ENCODE peak calls at places on chromosome 19, in ten cellular contexts. T, L, E, W, I, Y, B, V, F and Z are unnamed samples.

GRCh38 chr19:31717316-31717715 is 368.1 kb upstream of the TSHZ3 start:
- DNase-seq in Y (no peak), E (no peak), F (no peak), I (no peak), T (no peak), L (no peak), B (no peak), W (no peak), V (no peak), Z (no peak)

GRCh38 chr19:43782689-43783231 is 2.0 kb upstream of the KCNN4 start:
- DNase-seq in E (no peak), L (peak; percentile 31), F (no peak), I (peak; percentile 86), W (no peak), B (no peak), Y (no peak), T (no peak), V (no peak), Z (no peak)

GRCh38 chr19:51901860-51902259 is 3.0 kb downstream of the ZNF649 start:
- DNase-seq in E (no peak), I (no peak), W (no peak), V (no peak), B (no peak), F (no peak), T (no peak), L (no peak), Y (no peak), Z (no peak)

GRCh38 chr19:51800849-51801244 is 5.9 kb downstream of the FPR3 start:
- DNase-seq in Y (no peak), L (no peak), B (no peak), E (no peak), V (no peak), T (no peak), W (no peak), I (no peak), F (no peak), Z (no peak)

GRCh38 chr19:16589917-16590316 is 17.7 kb upstream of the SLC35E1 start:
- DNase-seq in F (no peak), L (no peak), W (no peak), B (no peak), I (no peak), T (no peak), Y (no peak), E (no peak), V (no peak), Z (no peak)

GRCh38 chr19:18053571-18054219 is 33.0 kb downstream of the IL12RB1 start:
- DNase-seq in I (no peak), F (no peak), E (peak; percentile 58), Y (no peak), V (peak; percentile 82), B (no peak), W (no peak), L (no peak), T (no peak), Z (no peak)

GRCh38 chr19:51716925-51717324 is 6.9 kb downstream of the HAS1 start:
- DNase-seq in B (no peak), L (no peak), E (no peak), Y (no peak), I (no peak), W (no peak), T (no peak), F (peak; percentile 52), V (no peak), Z (no peak)

GRCh38 chr19:47310819-47311218 is 1.2 kb downstream of the C5AR1 start:
- DNase-seq in V (peak; percentile 70), E (no peak), L (no peak), T (peak; percentile 59), F (no peak), W (peak; percentile 50), B (no peak), Y (no peak), I (no peak), Z (no peak)

GRCh38 chr19:29450306-29450705 is 75.5 kb upstream of the VSTM2B start:
- DNase-seq in I (no peak), V (no peak), L (no peak), Y (no peak), B (no peak), E (no peak), W (no peak), F (no peak), T (no peak), Z (no peak)

GRCh38 chr19:47485210-47485609 is 1.2 kb upstream of the KPTN start:
- DNase-seq in Y (no peak), I (peak; percentile 47), V (no peak), L (no peak), F (no peak), T (no peak), W (no peak), E (no peak), B (no peak), Z (no peak)

GRCh38 chr19:44752816-44753618 is 4.5 kb downstream of the BCL3 start:
- DNase-seq in W (peak; percentile 90), V (peak; percentile 94), Y (peak; percentile 80), B (peak; percentile 97), I (peak; percentile 97), L (peak; percentile 97), E (peak; percentile 94), F (peak; percentile 92), T (peak; percentile 88), Z (peak; percentile 96)

GRCh38 chr19:51750381-51751124 is 1.1 kb downstream of the FPR1 start:
- DNase-seq in V (peak; percentile 78), I (no peak), T (no peak), L (no peak), E (no peak), W (no peak), Y (no peak), F (no peak), B (no peak), Z (no peak)

GRCh38 chr19:44061038-44061437 is 9.2 kb downstream of the ZNF223 start:
- DNase-seq in V (no peak), Y (no peak), I (no peak), B (no peak), E (no peak), F (no peak), T (no peak), W (no peak), L (no peak), Z (no peak)

GRCh38 chr19:41843371-41843770 is 1.1 kb downstream of the LYPD4 start:
- DNase-seq in V (no peak), F (no peak), W (no peak), I (no peak), E (no peak), L (no peak), T (no peak), Y (no peak), B (no peak), Z (no peak)

GRCh38 chr19:15291089-15291488 is 41.2 kb downstream of the BRD4 start:
- DNase-seq in V (peak; percentile 52), F (no peak), E (no peak), I (no peak), T (no peak), Y (no peak), W (no peak), L (no peak), B (no peak), Z (no peak)

GRCh38 chr19:51324082-51324481 is 12.6 kb downstream of the IGLON5 start:
- DNase-seq in L (no peak), W (no peak), Y (no peak), F (no peak), T (no peak), E (no peak), B (no peak), I (no peak), V (no peak), Z (no peak)

GRCh38 chr19:38889803-38890202 is 9.6 kb downstream of the SIRT2 start:
- DNase-seq in L (no peak), F (no peak), E (no peak), V (no peak), B (no peak), I (no peak), W (no peak), Y (no peak), T (no peak), Z (no peak)

GRCh38 chr19:3879656-3880055 is 829 bp upstream of the ATCAY start:
- DNase-seq in V (no peak), Y (no peak), I (no peak), W (no peak), T (no peak), E (no peak), L (no peak), B (no peak), F (no peak), Z (no peak)

GRCh38 chr19:57515218-57515617 is 11.9 kb upstream of the ZNF549 start:
- DNase-seq in B (no peak), T (no peak), Y (no peak), I (no peak), V (no peak), W (no peak), L (no peak), F (no peak), E (no peak), Z (no peak)

DNA sequence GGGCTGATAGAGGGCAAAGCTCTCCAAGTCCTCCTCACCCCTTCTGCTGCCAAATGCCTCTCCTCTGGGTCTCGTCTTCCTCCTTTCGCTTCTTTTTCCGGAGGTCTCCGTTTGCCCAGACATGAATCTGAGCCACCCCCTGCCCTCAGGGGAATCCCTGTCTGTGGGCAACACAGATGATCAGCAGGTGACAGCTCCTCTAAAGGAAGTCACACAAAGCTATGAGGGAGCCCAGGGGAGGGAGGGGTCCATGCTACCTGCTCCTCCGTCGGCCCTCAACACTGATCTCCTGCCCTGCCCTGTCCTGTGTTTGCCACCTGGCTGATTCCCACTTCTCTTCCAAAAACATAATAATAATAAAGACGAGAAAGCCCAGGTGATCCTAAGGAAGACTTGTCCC is 436 bp downstream of the TMEM150B start:
- DNase-seq in T (no peak), L (no peak), V (no peak), W (no peak), F (no peak), B (no peak), E (no peak), Y (no peak), I (no peak), Z (no peak)
- H3K4me3 ChIP-seq in T (no peak overlapping the region), L (no peak overlapping the region), V (no peak overlapping the region), W (peak overlapping the region; percentile 27), F (no peak overlapping the region), B (no peak overlapping the region), E (no peak overlapping the region), Y (peak overlapping the region; percentile 32), I (no peak overlapping the region), Z (no peak overlapping the region)

GRCh38 chr19:8456064-8456463 is 11.3 kb downstream of the HNRNPM start:
- DNase-seq in T (no peak), Y (no peak), L (no peak), E (no peak), B (no peak), W (no peak), V (no peak), F (no peak), I (no peak), Z (no peak)
- H3K4me3 ChIP-seq in T (no peak overlapping the region), Y (no peak overlapping the region), L (no peak overlapping the region), E (no peak overlapping the region), B (no peak overlapping the region), W (no peak overlapping the region), V (no peak overlapping the region), F (no peak overlapping the region), I (no peak overlapping the region), Z (no peak overlapping the region)

GRCh38 chr19:6278051-6278450 is 1.7 kb downstream of the MLLT1 start:
- DNase-seq in W (no peak), I (no peak), V (no peak), L (no peak), Y (no peak), T (no peak), E (no peak), B (no peak), F (no peak), Z (no peak)
- H3K4me3 ChIP-seq in W (peak overlapping the region; percentile 91), I (no peak overlapping the region), V (peak overlapping the region; percentile 86), L (no peak overlapping the region), Y (no peak overlapping the region), T (no peak overlapping the region), E (peak overlapping the region; percentile 91), B (no peak overlapping the region), F (peak overlapping the region; percentile 94), Z (no peak overlapping the region)

GRCh38 chr19:49889687-49890348 is 6.9 kb downstream of the IL4I1 start:
- DNase-seq in I (peak; percentile 70), F (no peak), V (peak; percentile 60), E (peak; percentile 71), B (peak; percentile 77), T (peak; percentile 81), Y (no peak), L (peak; percentile 70), W (peak; percentile 74), Z (peak; percentile 62)
- H3K4me3 ChIP-seq in I (peak overlapping the region; percentile 36), F (peak overlapping the region; percentile 60), V (no peak overlapping the region), E (no peak overlapping the region), B (no peak overlapping the region), T (no peak overlapping the region), Y (peak overlapping the region; percentile 56), L (peak overlapping the region; percentile 59), W (peak overlapping the region; percentile 60), Z (peak overlapping the region; percentile 63)